ENCODE peak calls at places on chromosome 17, in four cellular contexts. V, D, L and C are unnamed samples.

GRCh38 chr17:66737524-66737923 is 97.4 kb upstream of the CACNG5 start:
- DNase-seq in V (no peak), D (no peak), L (no peak), C (no peak)

GRCh38 chr17:5775098-5775497 is 190.8 kb upstream of the NLRP1 start:
- DNase-seq in V (no peak), D (no peak), L (no peak), C (no peak)

GRCh38 chr17:60622961-60623360 is 23.0 kb downstream of the PPM1D start:
- DNase-seq in V (no peak), D (no peak), L (no peak), C (no peak)

GRCh38 chr17:74532115-74532514 is 840 bp upstream of the CD300LB start:
- DNase-seq in L (no peak), V (no peak), D (peak), C (peak)

GRCh38 chr17:28760561-28760960 is 16.8 kb downstream of the TRAF4 start:
- DNase-seq in D (no peak), L (no peak), V (no peak), C (no peak)

GRCh38 chr17:18033442-18034099 is 5.4 kb downstream of the ATPAF2 start:
- DNase-seq in L (peak), D (peak), V (no peak), C (peak)

GRCh38 chr17:75878174-75878998 is at the start of gene TRIM47:
- DNase-seq in V (no peak), L (peak), D (peak), C (peak)

GRCh38 chr17:18042969-18043368 is 3.8 kb downstream of the GID4 start:
- DNase-seq in D (no peak), V (no peak), L (no peak), C (no peak)

GRCh38 chr17:40579471-40579870 is 14.2 kb upstream of the CCR7 start:
- DNase-seq in V (no peak), D (no peak), L (no peak), C (no peak)

GRCh38 chr17:72249441-72249840 is 128.6 kb downstream of the SOX9 start:
- DNase-seq in L (peak), V (no peak), D (no peak), C (no peak)

GRCh38 chr17:78798695-78799559 is 16.9 kb upstream of the CYTH1 start:
- DNase-seq in L (peak), D (no peak), V (no peak), C (peak)

GRCh38 chr17:44501866-44502265 is 1.3 kb downstream of the GPATCH8 start:
- DNase-seq in D (peak), V (no peak), L (no peak), C (peak)

GRCh38 chr17:20922128-20922670 is 120.6 kb downstream of the USP22 start:
- DNase-seq in D (no peak), V (no peak), L (peak), C (no peak)

GRCh38 chr17:27343294-27343693 is 49.4 kb downstream of the WSB1 start:
- DNase-seq in D (no peak), L (no peak), V (no peak), C (no peak)

GRCh38 chr17:35587074-35587961 is at the start of gene AP2B1:
- DNase-seq in D (peak), L (peak), V (peak), C (peak)

GRCh38 chr17:63827801-63828221 is 348 bp upstream of the FTSJ3 start:
- DNase-seq in L (no peak), V (no peak), D (no peak), C (no peak)

GRCh38 chr17:73390851-73391250 is 79.0 kb upstream of the CDC42EP4 start:
- DNase-seq in D (no peak), L (no peak), V (no peak), C (no peak)